ENCODE peak calls at places on chromosomes 12 and 14, in four cellular contexts. One of them, this sample, is unnamed.

GRCh38 chr12:89160716-89161123 is 191.6 kb downstream of the DUSP6 start:
- DNase-seq in HEK293T: no peak
- DNase-seq in K562: peak
- DNase-seq in GM12878: no peak
- DNase-seq in this sample: no peak

GRCh38 chr12:90211017-90211416 is 502.4 kb upstream of the ATP2B1 start:
- DNase-seq in HEK293T: no peak
- DNase-seq in K562: no peak
- DNase-seq in GM12878: no peak
- DNase-seq in this sample: no peak

GRCh38 chr14:38042356-38042755 is 165.3 kb upstream of the SSTR1 start:
- DNase-seq in HEK293T: no peak
- DNase-seq in K562: no peak
- DNase-seq in GM12878: no peak
- DNase-seq in this sample: peak

GRCh38 chr12:24069532-24070395 is 120.3 kb upstream of the SOX5 start:
- DNase-seq in HEK293T: peak
- DNase-seq in K562: peak
- DNase-seq in GM12878: no peak
- DNase-seq in this sample: peak

GRCh38 chr12:12486661-12487240 is 75.9 kb downstream of the DUSP16 start:
- DNase-seq in HEK293T: no peak
- DNase-seq in K562: no peak
- DNase-seq in GM12878: peak
- DNase-seq in this sample: peak

GRCh38 chr14:105007593-105008264 is 13.2 kb downstream of the CDCA4 start:
- DNase-seq in HEK293T: no peak
- DNase-seq in K562: no peak
- DNase-seq in GM12878: no peak
- DNase-seq in this sample: no peak

GRCh38 chr12:132285991-132286681 is 43.3 kb downstream of the GALNT9 start:
- DNase-seq in HEK293T: no peak
- DNase-seq in K562: no peak
- DNase-seq in GM12878: no peak
- DNase-seq in this sample: peak

GRCh38 chr12:6612247-6612646 is 5.1 kb upstream of the CHD4 start:
- DNase-seq in HEK293T: no peak
- DNase-seq in K562: peak
- DNase-seq in GM12878: no peak
- DNase-seq in this sample: no peak

GRCh38 chr14:77544571-77544970 is 46.0 kb upstream of the ISM2 start:
- DNase-seq in HEK293T: no peak
- DNase-seq in K562: no peak
- DNase-seq in GM12878: no peak
- DNase-seq in this sample: no peak

GRCh38 chr12:42128888-42129287 is 15.8 kb downstream of the GXYLT1 start:
- DNase-seq in HEK293T: no peak
- DNase-seq in K562: no peak
- DNase-seq in GM12878: no peak
- DNase-seq in this sample: no peak

GRCh38 chr12:3551976-3552725 is 61.1 kb downstream of the PRMT8 start:
- DNase-seq in HEK293T: no peak
- DNase-seq in K562: no peak
- DNase-seq in GM12878: no peak
- DNase-seq in this sample: no peak

GRCh38 chr14:29743566-29743965 is 184.1 kb downstream of the PRKD1 start:
- DNase-seq in HEK293T: no peak
- DNase-seq in K562: no peak
- DNase-seq in GM12878: no peak
- DNase-seq in this sample: no peak

GRCh38 chr14:100644383-100644782 is 57.2 kb upstream of the BEGAIN start:
- DNase-seq in HEK293T: no peak
- DNase-seq in K562: peak
- DNase-seq in GM12878: no peak
- DNase-seq in this sample: no peak

GRCh38 chr14:100065161-100065871 is at the start of gene EVL:
- DNase-seq in HEK293T: no peak
- DNase-seq in K562: peak
- DNase-seq in GM12878: peak
- DNase-seq in this sample: no peak

GRCh38 chr12:67650528-67651379 is 2.2 kb downstream of the DYRK2 start:
- DNase-seq in HEK293T: peak
- DNase-seq in K562: no peak
- DNase-seq in GM12878: no peak
- DNase-seq in this sample: no peak

GRCh38 chr12:40446385-40446784 is 221.6 kb downstream of the LRRK2 start:
- DNase-seq in HEK293T: peak
- DNase-seq in K562: peak
- DNase-seq in GM12878: no peak
- DNase-seq in this sample: peak

GRCh38 chr14:106530423-106531107 is 1004.2 kb downstream of the TMEM121 start:
- DNase-seq in HEK293T: peak
- DNase-seq in K562: peak
- DNase-seq in GM12878: peak
- DNase-seq in this sample: peak

GRCh38 chr12:14256555-14257169 is 108.8 kb upstream of the ATF7IP start:
- DNase-seq in HEK293T: peak
- DNase-seq in K562: peak
- DNase-seq in GM12878: no peak
- DNase-seq in this sample: peak

GRCh38 chr12:111248221-111248620 is 120.7 kb downstream of the PHETA1 start:
- DNase-seq in HEK293T: no peak
- DNase-seq in K562: peak
- DNase-seq in GM12878: no peak
- DNase-seq in this sample: no peak

GRCh38 chr12:89353823-89354629 is 1.7 kb upstream of the DUSP6 start:
- DNase-seq in HEK293T: peak
- DNase-seq in K562: no peak
- DNase-seq in GM12878: no peak
- DNase-seq in this sample: peak

GRCh38 chr12:12983420-12984035 is 16.5 kb downstream of the HEBP1 start:
- DNase-seq in HEK293T: peak
- DNase-seq in K562: peak
- DNase-seq in GM12878: no peak
- DNase-seq in this sample: peak

GRCh38 chr12:125861299-125862281 is 796.4 kb downstream of the AACS start:
- DNase-seq in HEK293T: no peak
- DNase-seq in K562: peak
- DNase-seq in GM12878: no peak
- DNase-seq in this sample: no peak

GRCh38 chr12:106492893-106493292 is 89.9 kb upstream of the RFX4 start:
- DNase-seq in HEK293T: no peak
- DNase-seq in K562: no peak
- DNase-seq in GM12878: no peak
- DNase-seq in this sample: no peak

GRCh38 chr14:104343690-104344640 is 205.6 kb downstream of the KIF26A start:
- DNase-seq in HEK293T: no peak
- DNase-seq in K562: no peak
- DNase-seq in GM12878: no peak
- DNase-seq in this sample: no peak

GRCh38 chr12:72025524-72025923 is 86.9 kb downstream of the TPH2 start:
- DNase-seq in HEK293T: no peak
- DNase-seq in K562: no peak
- DNase-seq in GM12878: no peak
- DNase-seq in this sample: no peak

GRCh38 chr12:79082595-79082994 is 218.0 kb downstream of the SYT1 start:
- DNase-seq in HEK293T: no peak
- DNase-seq in K562: no peak
- DNase-seq in GM12878: no peak
- DNase-seq in this sample: no peak

GRCh38 chr12:72273499-72273837 is 1.3 kb downstream of the TRHDE start:
- DNase-seq in HEK293T: no peak
- DNase-seq in K562: no peak
- DNase-seq in GM12878: no peak
- DNase-seq in this sample: no peak

GRCh38 chr12:127115468-127116035 is 1151.4 kb upstream of the TMEM132C start:
- DNase-seq in HEK293T: no peak
- DNase-seq in K562: peak
- DNase-seq in GM12878: no peak
- DNase-seq in this sample: no peak

GRCh38 chr12:83462419-83462818 is 775.7 kb downstream of the TMTC2 start:
- DNase-seq in HEK293T: no peak
- DNase-seq in K562: no peak
- DNase-seq in GM12878: no peak
- DNase-seq in this sample: no peak

GRCh38 chr14:101116486-101117130 is 213.1 kb upstream of the RTL1 start:
- DNase-seq in HEK293T: no peak
- DNase-seq in K562: no peak
- DNase-seq in GM12878: no peak
- DNase-seq in this sample: no peak

GRCh38 chr12:20629414-20630156 is 65.5 kb upstream of the SLCO1C1 start:
- DNase-seq in HEK293T: no peak
- DNase-seq in K562: no peak
- DNase-seq in GM12878: no peak
- DNase-seq in this sample: peak

GRCh38 chr12:12562016-12562483 is 613 bp downstream of the DUSP16 start:
- DNase-seq in HEK293T: peak
- DNase-seq in K562: peak
- DNase-seq in GM12878: no peak
- DNase-seq in this sample: no peak

GRCh38 chr12:132673288-132674179 is 13.6 kb downstream of the POLE start:
- DNase-seq in HEK293T: no peak
- DNase-seq in K562: no peak
- DNase-seq in GM12878: no peak
- DNase-seq in this sample: no peak

GRCh38 chr12:70744133-70744532 is 106.9 kb upstream of the PTPRB start:
- DNase-seq in HEK293T: no peak
- DNase-seq in K562: no peak
- DNase-seq in GM12878: no peak
- DNase-seq in this sample: no peak

DNA sequence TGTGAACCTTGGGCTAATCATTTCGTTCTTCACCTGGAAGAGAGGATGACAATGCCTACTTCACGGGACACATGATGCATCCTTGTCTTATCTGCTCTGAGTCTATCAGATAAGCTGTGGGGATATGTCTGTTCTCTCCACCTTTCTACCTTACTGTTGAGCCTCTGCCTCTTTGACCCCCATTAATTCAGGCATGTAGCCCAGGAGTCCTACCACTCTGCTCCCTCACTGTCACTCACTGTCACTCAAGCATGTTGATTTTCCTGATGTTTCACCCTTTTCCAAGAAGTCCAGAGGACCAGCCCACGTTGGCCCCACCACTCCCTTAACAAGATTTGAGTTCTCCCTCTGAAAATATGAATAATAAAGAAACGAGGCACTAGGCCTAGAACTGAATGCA is 6.3 kb upstream of the SMUG1 start:
- DNase-seq in HEK293T: no peak
- DNase-seq in K562: no peak
- DNase-seq in GM12878: no peak
- DNase-seq in this sample: no peak
- TF ChIP-seq TARDBP in HEK293T: no peak
- TF ChIP-seq TARDBP in K562: no peak
- TF ChIP-seq TARDBP in GM12878: no peak
- TF ChIP-seq TARDBP in this sample: no peak

DNA sequence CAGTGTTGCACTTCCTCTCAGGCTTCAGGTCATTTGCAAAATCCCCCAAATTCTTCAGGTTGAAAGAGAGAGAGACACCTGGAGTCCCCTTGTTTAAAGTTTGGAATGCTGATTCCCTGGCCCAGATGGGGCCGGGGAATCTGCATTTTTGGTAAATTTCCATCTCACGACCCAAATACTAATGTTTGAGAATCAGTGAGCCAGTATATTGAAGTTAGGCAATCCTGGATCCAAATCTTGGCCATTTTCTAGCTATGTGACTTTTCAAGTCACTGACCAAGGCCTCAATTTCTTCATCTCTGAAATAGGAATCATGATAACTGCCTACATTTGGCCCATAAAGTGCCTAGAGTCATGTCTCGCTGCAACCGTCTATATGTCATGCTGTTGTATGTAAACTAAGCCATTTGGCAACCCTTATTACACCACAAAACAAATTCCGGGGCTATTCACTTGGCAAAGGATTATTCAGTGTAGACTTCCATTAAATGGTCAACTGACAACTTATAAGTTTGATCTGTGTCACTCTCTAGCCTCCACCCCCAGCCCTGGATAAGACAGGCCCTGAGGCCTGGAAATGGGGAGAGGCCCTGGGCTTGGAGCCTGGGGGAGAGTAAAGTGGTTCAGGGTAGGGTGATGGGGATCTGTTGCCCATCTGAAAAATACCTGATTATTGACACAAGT is 3.7 kb upstream of the ZFP36L1 start:
- DNase-seq in HEK293T: no peak
- DNase-seq in K562: no peak
- DNase-seq in GM12878: no peak
- DNase-seq in this sample: no peak
- TF ChIP-seq TARDBP in HEK293T: no peak
- TF ChIP-seq TARDBP in K562: no peak
- TF ChIP-seq TARDBP in GM12878: no peak
- TF ChIP-seq TARDBP in this sample: no peak

DNA sequence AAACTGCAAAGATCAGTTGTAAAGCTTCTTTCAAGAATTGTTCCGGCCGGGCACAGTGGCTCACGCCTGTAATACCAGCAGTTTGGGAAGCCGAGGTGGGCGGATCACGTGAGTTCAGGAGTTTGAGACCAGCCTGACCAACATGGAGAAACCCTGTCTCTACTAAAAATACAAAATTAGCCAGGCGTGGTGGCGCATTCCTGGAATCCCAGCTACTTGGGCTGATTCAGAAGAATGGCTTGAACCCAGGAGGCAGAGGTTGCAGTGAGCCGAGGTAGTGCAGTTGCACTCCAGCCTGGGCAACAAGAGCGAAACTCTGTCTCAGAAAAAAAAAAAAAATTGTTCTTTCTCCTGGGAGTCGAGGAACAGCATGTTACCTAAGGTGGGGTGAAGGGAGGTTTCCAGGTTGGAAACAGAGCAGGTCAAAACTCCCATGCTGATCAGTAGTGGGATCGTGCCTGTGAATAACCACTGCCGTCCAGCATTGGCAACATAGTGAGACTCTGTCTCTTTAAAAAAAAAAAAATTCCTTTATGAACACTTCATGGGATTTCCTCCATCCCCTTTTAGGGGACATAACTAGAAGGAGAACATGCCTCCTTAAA is 13.9 kb downstream of the FBXO34 start:
- DNase-seq in HEK293T: no peak
- DNase-seq in K562: no peak
- DNase-seq in GM12878: no peak
- DNase-seq in this sample: no peak
- TF ChIP-seq TARDBP in HEK293T: no peak
- TF ChIP-seq TARDBP in K562: no peak
- TF ChIP-seq TARDBP in GM12878: no peak
- TF ChIP-seq TARDBP in this sample: no peak

GRCh38 chr12:81078469-81079196 is 754 bp downstream of the ACSS3 start:
- DNase-seq in HEK293T: peak
- DNase-seq in K562: no peak
- DNase-seq in GM12878: no peak
- DNase-seq in this sample: peak
- TF ChIP-seq TARDBP in HEK293T: no peak
- TF ChIP-seq TARDBP in K562: no peak
- TF ChIP-seq TARDBP in GM12878: no peak
- TF ChIP-seq TARDBP in this sample: no peak

GRCh38 chr14:24436355-24437019 is 6.1 kb downstream of the SDR39U1 start:
- DNase-seq in HEK293T: peak
- DNase-seq in K562: peak
- DNase-seq in GM12878: no peak
- DNase-seq in this sample: peak
- TF ChIP-seq TARDBP in HEK293T: no peak
- TF ChIP-seq TARDBP in K562: no peak
- TF ChIP-seq TARDBP in GM12878: no peak
- TF ChIP-seq TARDBP in this sample: no peak

This sample was measured in HepG2.